ENCODE peak calls at places on chromosomes 13 and 19, in nine cellular contexts. L, P, U, R, M, E, N, W and A are unnamed samples.

GRCh38 chr13:42377640-42378382 is 105.9 kb downstream of the AKAP11 start:
- DNase-seq in L (no peak), P (no peak), U (peak; percentile 100), R (no peak), M (no peak), E (no peak), N (no peak), W (no peak), A (no peak)

GRCh38 chr13:27797228-27797624 is 4.9 kb downstream of the GSX1 start:
- DNase-seq in L (no peak), P (no peak), U (no peak), R (no peak), M (peak; percentile 30), E (no peak), N (no peak), W (no peak), A (no peak)

GRCh38 chr19:33287438-33287837 is 14.9 kb downstream of the CEBPA start:
- DNase-seq in L (no peak), P (no peak), U (no peak), R (no peak), M (no peak), E (no peak), N (no peak), W (no peak), A (no peak)

GRCh38 chr19:35975608-35976214 is 19.3 kb upstream of the SDHAF1 start:
- DNase-seq in L (no peak), P (peak; percentile 53), U (no peak), R (no peak), M (peak; percentile 26), E (no peak), N (no peak), W (no peak), A (no peak)

GRCh38 chr13:23949200-23949599 is 51.9 kb upstream of the C1QTNF9B start:
- DNase-seq in L (no peak), P (no peak), U (no peak), R (no peak), M (no peak), E (no peak), N (no peak), W (no peak), A (no peak)

GRCh38 chr13:30957258-30957943 is 24.9 kb downstream of the TEX26 start:
- DNase-seq in L (no peak), P (no peak), U (no peak), R (no peak), M (no peak), E (no peak), N (no peak), W (no peak), A (no peak)

GRCh38 chr19:48735031-48735615 is 5.3 kb downstream of the RASIP1 start:
- DNase-seq in L (no peak), P (no peak), U (no peak), R (no peak), M (no peak), E (no peak), N (no peak), W (no peak), A (peak; percentile 78)

GRCh38 chr13:73898899-73899298 is 235.3 kb downstream of the KLF12 start:
- DNase-seq in L (no peak), P (no peak), U (no peak), R (no peak), M (no peak), E (no peak), N (no peak), W (no peak), A (no peak)

GRCh38 chr13:51785592-51786424 is 18.2 kb downstream of the DHRS12 start:
- DNase-seq in L (peak; percentile 80), P (peak; percentile 45), U (no peak), R (peak; percentile 76), M (peak; percentile 44), E (peak; percentile 74), N (no peak), W (peak; percentile 48), A (no peak)
- H3K27ac ChIP-seq in L (peak overlapping the region; percentile 48), P (no peak overlapping the region), U (no peak overlapping the region), R (peak overlapping the region; percentile 84), M (no peak overlapping the region), E (peak overlapping the region; percentile 68), N (no peak overlapping the region), W (no peak overlapping the region), A (no peak overlapping the region)

GRCh38 chr19:51882518-51882917 is 5.2 kb downstream of the ZNF577 start:
- DNase-seq in L (no peak), P (no peak), U (no peak), R (no peak), M (no peak), E (no peak), N (no peak), W (no peak), A (no peak)

GRCh38 chr19:51887522-51888498 is at the start of gene ZNF577:
- DNase-seq in L (peak; percentile 94), P (no peak), U (no peak), R (peak; percentile 93), M (peak; percentile 93), E (peak; percentile 91), N (peak; percentile 69), W (peak; percentile 91), A (peak; percentile 95)

GRCh38 chr19:51889934-51890333 is 2.2 kb upstream of the ZNF577 start:
- DNase-seq in L (no peak), P (no peak), U (no peak), R (no peak), M (no peak), E (no peak), N (no peak), W (no peak), A (no peak)

DNA sequence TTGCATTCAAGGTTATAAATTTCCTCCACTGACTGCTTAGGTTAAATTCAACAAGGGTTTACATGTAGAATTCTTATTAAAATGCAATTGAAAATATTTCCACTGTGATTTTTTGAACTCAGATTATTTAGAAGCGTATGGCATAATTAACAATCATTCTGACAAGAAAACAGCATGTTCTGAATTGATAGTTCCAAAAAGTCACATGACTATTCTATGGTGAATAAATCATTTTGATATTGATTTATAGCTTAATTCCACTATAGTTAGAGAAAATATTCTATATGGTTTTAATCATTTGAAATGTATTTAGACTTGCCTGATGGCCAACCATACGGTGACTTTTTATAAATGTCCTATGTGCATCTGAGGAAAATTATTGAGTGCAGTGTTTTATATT is 3.0 kb downstream of the ZNF577 start:
- DNase-seq in L (no peak), P (no peak), U (no peak), R (no peak), M (no peak), E (no peak), N (no peak), W (no peak), A (no peak)
- H3K9me3 ChIP-seq in L (peaks cover 7% of the 10 kb centered on the region), P (peaks cover 19% of the 10 kb centered on the region), U (peaks cover 16% of the 10 kb centered on the region), R (peaks cover 24% of the 10 kb centered on the region), M (peaks cover 6% of the 10 kb centered on the region), E (peaks cover 20% of the 10 kb centered on the region), N (peaks cover 98% of the 10 kb centered on the region), W (peaks cover 27% of the 10 kb centered on the region), A (peaks cover 26% of the 10 kb centered on the region)

DNA sequence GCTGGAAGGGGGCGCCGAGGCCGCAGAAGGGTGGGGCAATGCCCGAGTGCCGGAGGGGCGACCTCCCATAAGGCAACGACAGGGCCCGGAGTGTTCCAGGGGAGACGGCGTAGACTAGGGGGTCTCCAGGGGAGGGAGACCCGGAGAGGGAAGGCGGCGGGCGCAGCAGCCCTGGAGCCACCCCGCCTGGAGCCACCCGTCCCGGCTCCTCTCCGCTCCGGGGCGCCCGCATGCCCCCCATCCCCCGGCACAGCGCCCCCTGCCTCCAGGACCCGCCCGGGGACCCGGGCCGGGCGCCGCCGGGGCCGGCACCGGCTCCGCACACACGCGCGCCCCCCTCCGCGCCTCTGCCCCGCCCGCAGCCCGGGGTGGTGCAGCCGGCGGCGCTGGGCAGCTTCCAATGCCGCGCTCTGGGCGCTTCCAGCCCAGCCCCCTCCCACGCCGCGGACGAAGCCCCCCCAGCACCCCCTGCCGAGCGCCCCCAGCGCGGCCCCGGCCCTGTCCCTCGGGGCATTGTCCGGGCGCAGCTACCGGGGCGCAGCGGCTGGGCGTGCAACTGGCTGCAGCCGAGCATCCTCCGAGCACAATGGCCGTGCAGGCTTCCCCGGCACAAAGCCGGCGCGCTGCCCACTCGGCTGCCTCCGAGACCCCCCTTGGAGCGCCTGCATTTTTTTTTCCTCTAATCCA is 519 bp downstream of the PTPRS start:
- DNase-seq in L (no peak), P (peak; percentile 62), U (no peak), R (no peak), M (no peak), E (no peak), N (no peak), W (no peak), A (no peak)
- TF ChIP-seq CTCF in L (no peak), P (peak; percentile 51), U (no peak), R (peak; percentile 24), M (peak; percentile 36), E (peak; percentile 15), N (no peak), W (no peak), A (no peak)

GRCh38 chr19:29810504-29810871 is 1.3 kb upstream of the CCNE1 start:
- DNase-seq in L (no peak), P (peak; percentile 40), U (no peak), R (no peak), M (peak; percentile 33), E (no peak), N (no peak), W (no peak), A (peak; percentile 48)
- H3K27ac ChIP-seq in L (peak overlapping the region; percentile 73), P (peak overlapping the region; percentile 96), U (peak overlapping the region; percentile 75), R (peak overlapping the region; percentile 77), M (no peak overlapping the region), E (no peak overlapping the region), N (no peak overlapping the region), W (no peak overlapping the region), A (no peak overlapping the region)

GRCh38 chr19:50425581-50425980 is 6.8 kb downstream of the SPIB start:
- DNase-seq in L (no peak), P (no peak), U (no peak), R (no peak), M (no peak), E (no peak), N (no peak), W (no peak), A (no peak)
- H3K9me3 ChIP-seq in L (no peaks in the 10 kb centered on the region), P (no peaks in the 10 kb centered on the region), U (no peaks in the 10 kb centered on the region), R (no peaks in the 10 kb centered on the region), M (no peaks in the 10 kb centered on the region), E (no peaks in the 10 kb centered on the region), N (no peaks in the 10 kb centered on the region), W (no peaks in the 10 kb centered on the region), A (no peaks in the 10 kb centered on the region)

GRCh38 chr19:40416918-40417713 is 3.9 kb upstream of the PRX start:
- DNase-seq in L (peak; percentile 85), P (peak; percentile 69), U (no peak), R (peak; percentile 59), M (peak; percentile 35), E (peak; percentile 60), N (no peak), W (peak; percentile 60), A (peak; percentile 86)

GRCh38 chr19:40414536-40415535 is 1.7 kb upstream of the PRX start:
- DNase-seq in L (no peak), P (no peak), U (no peak), R (no peak), M (no peak), E (no peak), N (no peak), W (no peak), A (no peak)

GRCh38 chr19:40417714-40417996 is 4.5 kb upstream of the PRX start:
- DNase-seq in L (no peak), P (no peak), U (no peak), R (no peak), M (no peak), E (no peak), N (no peak), W (peak; percentile 10), A (no peak)

GRCh38 chr19:40418040-40418439 is 4.9 kb upstream of the PRX start:
- DNase-seq in L (no peak), P (no peak), U (no peak), R (no peak), M (no peak), E (no peak), N (no peak), W (no peak), A (no peak)

GRCh38 chr19:40415799-40416198 is 2.6 kb upstream of the PRX start:
- DNase-seq in L (no peak), P (no peak), U (no peak), R (no peak), M (no peak), E (no peak), N (no peak), W (no peak), A (no peak)
- TF ChIP-seq CTCF in L (no peak), P (no peak), U (no peak), R (no peak), M (no peak), E (no peak), N (no peak), W (no peak), A (no peak)